ENCODE peak calls at places on chromosomes 11 and 22, in four cellular contexts. U is Caco-2; E is aorta; I is CD4-positive, CD25-positive, alpha-beta regulatory T cell. G is an unnamed sample. For H3K4me1, the result is how much of the 10 kb centered on the place peaks cover.

GRCh38 chr11:96259053-96259837 is 83.8 kb downstream of the MAML2 start:
- DNase-seq in U (no peak), E (no peak), I (no peak), G (no peak)

GRCh38 chr22:30776476-30776875 is 81.8 kb downstream of the OSBP2 start:
- DNase-seq in U (no peak), E (no peak), I (no peak), G (no peak)

GRCh38 chr11:76371170-76371569 is 9.8 kb downstream of the THAP12 start:
- DNase-seq in U (no peak), E (no peak), I (no peak), G (no peak)

GRCh38 chr11:29019960-29020683 is 911.9 kb downstream of the METTL15 start:
- DNase-seq in U (no peak), E (no peak), I (no peak), G (no peak)

GRCh38 chr11:16806791-16807190 is 68.3 kb downstream of the C11orf58 start:
- DNase-seq in U (no peak), E (peak), I (no peak), G (peak)

GRCh38 chr22:42277988-42278776 is 7.7 kb upstream of the TCF20 start:
- DNase-seq in U (peak), E (no peak), I (no peak), G (no peak)

GRCh38 chr22:28442951-28443876 is 236.4 kb downstream of the TTC28 start:
- DNase-seq in U (peak), E (peak), I (no peak), G (peak)

GRCh38 chr11:86179646-86180064 is 64.9 kb upstream of the EED start:
- DNase-seq in U (no peak), E (no peak), I (no peak), G (no peak)

GRCh38 chr22:19463491-19464469 is 15.2 kb downstream of the UFD1 start:
- DNase-seq in U (no peak), E (no peak), I (no peak), G (peak)

GRCh38 chr22:29520851-29521250 is 32.7 kb downstream of the THOC5 start:
- DNase-seq in U (no peak), E (no peak), I (no peak), G (no peak)

GRCh38 chr11:126530416-126530815 is 174.9 kb downstream of the ST3GAL4 start:
- DNase-seq in U (no peak), E (no peak), I (no peak), G (no peak)

GRCh38 chr11:133937468-133937867 is 19.3 kb downstream of the IGSF9B start:
- DNase-seq in U (no peak), E (no peak), I (no peak), G (no peak)

GRCh38 chr11:18778468-18778867 is 13.1 kb downstream of the PTPN5 start:
- DNase-seq in U (no peak), E (no peak), I (no peak), G (no peak)

GRCh38 chr22:31613904-31614296 is 48.1 kb downstream of the PISD start:
- DNase-seq in U (no peak), E (no peak), I (no peak), G (no peak)

GRCh38 chr22:41517172-41518047 is 26.9 kb downstream of the POLR3H start:
- DNase-seq in U (peak), E (no peak), I (peak), G (peak)

DNA sequence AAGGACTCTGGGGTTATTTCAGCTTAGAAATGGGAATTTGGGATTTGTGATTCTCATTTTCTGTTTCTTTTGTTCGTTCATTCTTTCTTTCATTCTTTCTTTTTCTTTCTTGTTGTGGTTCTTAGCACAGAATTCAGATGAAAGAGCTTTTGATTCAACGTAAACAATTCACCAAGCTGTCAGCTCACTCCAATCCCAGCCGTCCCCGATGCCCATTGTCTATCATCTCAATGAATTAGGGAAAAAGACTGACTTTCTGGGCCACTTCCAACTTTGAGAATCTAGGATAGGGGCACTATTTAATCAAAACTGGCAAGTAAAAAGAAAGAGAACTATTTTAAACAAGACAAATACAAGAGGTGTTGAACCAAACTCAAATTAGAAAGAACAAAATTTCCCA is 25.1 kb upstream of the TMA7B start:
- DNase-seq in U (no peak), E (no peak), I (no peak), G (no peak)
- H3K4me1 ChIP-seq in U (under half), E (under half), I (half or more), G (under half)

GRCh38 chr11:93740031-93740801 is 1.1 kb downstream of the TAF1D start:
- DNase-seq in U (peak), E (no peak), I (peak), G (no peak)

GRCh38 chr11:93737904-93738612 is 3.2 kb downstream of the TAF1D start:
- DNase-seq in U (no peak), E (no peak), I (no peak), G (no peak)

GRCh38 chr11:93740802-93741093 is 547 bp downstream of the TAF1D start:
- DNase-seq in U (peak), E (peak), I (peak), G (peak)

GRCh38 chr11:93736129-93736528 is 5.2 kb downstream of the TAF1D start:
- DNase-seq in U (no peak), E (no peak), I (no peak), G (no peak)

DNA sequence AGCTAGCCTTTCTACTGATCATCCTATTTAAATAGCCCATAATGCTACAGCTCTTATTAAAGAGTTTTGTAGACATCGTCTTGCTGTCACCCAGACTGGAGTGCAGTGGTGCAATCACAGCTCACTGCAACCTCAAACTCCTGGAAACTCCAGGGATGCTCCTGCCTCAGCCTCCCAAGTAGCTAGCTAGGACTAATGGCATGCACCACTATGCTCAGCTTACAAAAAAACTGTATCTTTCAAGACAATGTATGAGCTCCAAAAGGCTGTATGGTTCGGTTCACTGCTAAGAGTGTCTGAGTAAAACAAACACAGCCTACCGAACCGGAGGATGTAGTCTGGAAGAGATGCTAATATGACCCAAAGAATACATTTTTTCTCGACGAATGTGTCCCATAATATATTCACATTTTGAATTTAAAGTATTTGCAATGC is 2.6 kb downstream of the TAF1D start:
- DNase-seq in U (no peak), E (no peak), I (no peak), G (no peak)
- H3K4me1 ChIP-seq in U (under half), E (under half), I (half or more), G (half or more)

DNA sequence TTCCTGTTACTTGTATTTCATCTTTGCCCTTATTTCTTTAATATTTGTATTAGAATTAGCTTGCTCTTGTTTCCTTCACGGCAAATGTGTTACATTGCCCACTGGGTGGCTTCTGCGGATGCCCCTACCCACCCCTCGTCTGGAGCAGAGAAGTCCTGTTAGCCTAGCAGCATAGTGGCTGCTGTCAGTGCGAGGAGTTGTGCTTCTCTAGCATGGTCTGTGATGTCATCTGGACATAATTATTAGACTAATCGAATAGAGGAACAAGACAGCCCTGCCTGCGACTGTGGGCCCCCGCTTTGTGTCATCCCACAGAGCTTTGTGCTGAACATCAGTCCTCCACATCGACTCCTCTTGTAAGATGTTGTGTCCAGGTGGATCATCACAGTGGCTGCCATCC is 74.5 kb downstream of the PPP6R3 start:
- DNase-seq in U (no peak), E (no peak), I (no peak), G (no peak)
- H3K4me1 ChIP-seq in U (under half), E (under half), I (under half), G (half or more)

GRCh38 chr22:37633693-37634504 is 5.6 kb upstream of the SH3BP1 start:
- DNase-seq in U (no peak), E (peak), I (peak), G (peak)

GRCh38 chr22:37635157-37635556 is 4.3 kb upstream of the SH3BP1 start:
- DNase-seq in U (no peak), E (no peak), I (no peak), G (no peak)

GRCh38 chr22:37633082-37633692 is 6.3 kb upstream of the SH3BP1 start:
- DNase-seq in U (no peak), E (no peak), I (peak), G (no peak)

GRCh38 chr22:37636186-37636948 is 3.1 kb upstream of the SH3BP1 start:
- DNase-seq in U (no peak), E (no peak), I (no peak), G (no peak)

GRCh38 chr22:37634505-37635002 is 4.9 kb upstream of the SH3BP1 start:
- DNase-seq in U (no peak), E (no peak), I (no peak), G (no peak)
- H3K4me1 ChIP-seq in U (under half), E (under half), I (half or more), G (half or more)

GRCh38 chr11:117821431-117821830 is 3.1 kb downstream of the FXYD2 start:
- DNase-seq in U (no peak), E (peak), I (no peak), G (no peak)
- H3K4me1 ChIP-seq in U (under half), E (under half), I (under half), G (half or more)

DNA sequence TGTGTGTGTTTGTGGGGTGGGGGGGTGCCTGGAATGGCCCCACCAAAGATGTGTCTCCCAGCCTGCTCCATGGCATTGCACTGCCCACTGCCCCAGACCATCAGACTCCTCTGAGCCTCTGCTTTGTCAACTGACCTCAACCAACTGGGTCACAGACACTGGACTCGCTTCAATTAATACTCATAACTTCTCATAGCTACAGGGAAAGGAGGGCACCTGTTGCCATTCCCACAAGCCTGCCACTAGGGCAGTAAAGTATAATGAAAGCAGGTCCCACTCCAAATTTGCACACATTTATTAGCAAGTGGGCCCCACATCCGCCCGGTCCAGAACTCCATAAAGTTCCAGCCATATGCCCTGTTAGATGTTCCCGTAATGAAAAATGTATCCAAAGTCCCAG is 70.5 kb upstream of the PRDM11 start:
- DNase-seq in U (no peak), E (no peak), I (no peak), G (no peak)
- H3K4me1 ChIP-seq in U (under half), E (under half), I (under half), G (under half)

GRCh38 chr11:14340721-14341120 is 18.3 kb downstream of the RRAS2 start:
- DNase-seq in U (no peak), E (no peak), I (no peak), G (no peak)
- H3K4me1 ChIP-seq in U (under half), E (under half), I (under half), G (under half)

GRCh38 chr11:72863091-72863490 is 48.9 kb downstream of the ATG16L2 start:
- DNase-seq in U (no peak), E (no peak), I (no peak), G (no peak)
- H3K4me1 ChIP-seq in U (under half), E (under half), I (under half), G (half or more)